ENCODE peak calls at places on chromosome 9, in ten cellular contexts. C is tibial artery; L is PC-3; E is choroid plexus epithelial cell; K is GM12864; A is HFFc6; X is CD8-positive, alpha-beta T cell; P is endodermal cell; Z is breast epithelium; R is GM10248. D is an unnamed sample.

GRCh38 chr9:5557606-5558587 is 47.6 kb downstream of the PDCD1LG2 start:
- DNase-seq in A (no peak), X (peak; percentile 12), R (peak; percentile 42), K (peak; percentile 57), C (peak; percentile 31), E (no peak), Z (no peak), P (no peak), L (no peak), D (no peak)

GRCh38 chr9:124261787-124262595 is 4.2 kb downstream of the NEK6 start:
- DNase-seq in R (no peak), E (peak; percentile 19), A (no peak), P (no peak), L (no peak), Z (no peak), K (no peak), X (no peak), C (no peak), D (no peak)

GRCh38 chr9:126499005-126499910 is 114.5 kb upstream of the LMX1B start:
- DNase-seq in K (no peak), Z (no peak), C (no peak), E (peak; percentile 48), A (no peak), L (peak; percentile 57), R (peak; percentile 74), X (no peak), P (peak; percentile 85), D (no peak)

GRCh38 chr9:124699575-124699974 is 71.5 kb downstream of the NR6A1 start:
- DNase-seq in K (no peak), E (no peak), A (no peak), P (no peak), Z (no peak), R (no peak), L (no peak), X (no peak), C (no peak), D (no peak)

GRCh38 chr9:109986423-109987055 is 206.5 kb downstream of the PALM2AKAP2 start:
- DNase-seq in K (no peak), A (peak; percentile 93), P (no peak), Z (no peak), L (peak; percentile 69), E (peak; percentile 96), C (no peak), R (no peak), X (no peak), D (peak; percentile 93)

GRCh38 chr9:124266139-124266825 is 8.5 kb downstream of the NEK6 start:
- DNase-seq in X (no peak), A (peak; percentile 53), P (no peak), Z (no peak), L (no peak), R (no peak), E (no peak), K (no peak), C (no peak), D (no peak)

GRCh38 chr9:89523948-89524347 is 26.0 kb upstream of the SEMA4D start:
- DNase-seq in A (no peak), Z (no peak), C (no peak), E (no peak), K (no peak), P (no peak), R (no peak), L (no peak), X (no peak), D (no peak)

GRCh38 chr9:73200694-73201432 is 49.2 kb downstream of the ANXA1 start:
- DNase-seq in P (no peak), L (peak; percentile 68), Z (no peak), K (no peak), A (peak; percentile 36), E (peak; percentile 63), C (no peak), X (no peak), R (peak; percentile 12), D (no peak)

GRCh38 chr9:109143881-109144562 is 23.0 kb downstream of the FRRS1L start:
- DNase-seq in R (peak; percentile 62), L (peak; percentile 61), A (peak; percentile 35), C (no peak), E (peak; percentile 47), P (no peak), K (no peak), Z (no peak), X (no peak), D (no peak)

GRCh38 chr9:134033516-134034214 is 8.4 kb downstream of the BRD3OS start:
- DNase-seq in P (no peak), K (no peak), Z (no peak), R (no peak), E (no peak), C (no peak), X (no peak), A (no peak), L (no peak), D (no peak)

GRCh38 chr9:85516976-85517637 is 224.6 kb downstream of the AGTPBP1 start:
- DNase-seq in X (no peak), E (no peak), K (no peak), P (no peak), R (no peak), L (peak; percentile 60), Z (no peak), A (no peak), C (no peak), D (no peak)

GRCh38 chr9:38417003-38417965 is 7.0 kb downstream of the IGFBPL1 start:
- DNase-seq in E (peak; percentile 23), P (peak; percentile 95), X (no peak), R (peak; percentile 52), C (no peak), Z (no peak), A (no peak), L (peak; percentile 53), K (no peak), D (no peak)

GRCh38 chr9:37966443-37967271 is 62.7 kb upstream of the SLC25A51 start:
- DNase-seq in X (no peak), Z (no peak), R (no peak), K (no peak), C (no peak), E (peak; percentile 44), L (no peak), A (no peak), P (no peak), D (no peak)

GRCh38 chr9:36855443-36856315 is 178.4 kb downstream of the PAX5 start:
- DNase-seq in A (no peak), E (peak; percentile 7), Z (no peak), X (no peak), K (no peak), C (no peak), P (peak; percentile 91), R (peak; percentile 67), L (peak; percentile 57), D (no peak)
- TF ChIP-seq CTCF in A (peak; percentile 44), E (peak; percentile 37), Z (no peak), X (no peak), K (peak; percentile 67), C (no peak), P (peak; percentile 81), R (peak; percentile 17), L (peak; percentile 52), D (peak; percentile 26)

GRCh38 chr9:128992995-128993394 is 35.1 kb downstream of the SH3GLB2 start:
- DNase-seq in Z (no peak), R (no peak), A (no peak), K (no peak), E (peak; percentile 43), L (peak; percentile 12), C (no peak), X (no peak), P (peak; percentile 70), D (no peak)
- TF ChIP-seq CTCF in Z (no peak), R (peak; percentile 25), A (peak; percentile 53), K (peak; percentile 15), E (peak; percentile 57), L (peak; percentile 39), C (no peak), X (no peak), P (peak; percentile 62), D (peak; percentile 34)

DNA sequence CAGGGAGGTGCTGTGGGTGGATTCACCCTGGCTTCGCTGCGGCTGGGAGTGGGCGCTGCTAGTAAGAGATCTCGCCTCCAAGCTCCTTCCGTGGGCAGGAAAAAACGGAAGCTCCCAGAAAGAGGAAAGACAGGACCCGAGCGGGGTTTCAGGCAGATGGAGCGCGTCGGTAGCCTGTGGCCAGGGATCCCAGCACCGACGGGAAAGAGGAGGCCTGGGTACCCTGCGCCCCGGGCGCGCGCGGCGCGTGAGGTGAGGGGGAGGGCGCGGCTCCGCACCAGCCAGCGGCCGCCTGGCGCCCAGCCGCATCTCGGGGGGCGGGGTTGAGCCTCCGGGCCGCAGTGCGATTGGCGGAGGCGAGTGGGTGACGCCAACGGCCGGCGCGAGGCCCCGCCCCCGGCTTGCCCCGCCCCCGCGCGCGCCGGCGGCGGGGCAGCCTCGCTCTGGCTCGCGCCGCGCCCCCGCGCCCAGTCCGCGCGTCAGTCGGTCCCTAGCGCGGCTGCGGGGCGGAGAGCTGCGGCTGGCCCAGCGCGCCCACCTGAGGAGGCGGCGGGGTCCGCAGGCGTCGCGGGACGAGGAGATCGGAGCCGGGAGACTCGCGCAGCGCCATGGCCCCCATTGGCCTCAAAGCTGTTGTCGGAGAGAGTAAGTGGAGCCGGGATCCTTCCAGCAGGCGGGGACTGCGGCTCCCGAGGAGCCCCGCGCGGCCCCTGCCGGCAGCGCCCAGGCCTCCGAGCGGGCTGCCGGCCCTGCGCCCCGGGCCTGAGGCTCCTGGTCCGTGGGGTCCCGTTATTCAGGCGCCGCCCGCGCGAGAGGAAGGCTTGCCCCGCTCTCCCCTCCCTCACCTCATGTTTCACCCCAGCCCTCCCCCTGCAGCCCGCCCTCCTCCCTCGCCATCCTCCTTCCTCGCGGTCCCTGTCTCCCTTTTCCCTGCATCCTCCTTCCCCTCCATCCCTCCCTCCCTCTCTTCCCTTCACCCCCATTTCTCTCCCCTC is at the start of gene STXBP1:
- DNase-seq in X (peak; percentile 70), C (peak; percentile 81), Z (peak; percentile 80), P (peak; percentile 95), L (peak; percentile 82), A (peak; percentile 48), R (peak; percentile 98), K (peak; percentile 22), E (peak; percentile 81), D (no peak)
- TF ChIP-seq CTCF in X (no peak), C (no peak), Z (no peak), P (peak; percentile 50), L (no peak), A (peak; percentile 43), R (no peak), K (no peak), E (peak; percentile 33), D (peak; percentile 11)

GRCh38 chr9:129007035-129007765 is 20.9 kb downstream of the SH3GLB2 start:
- DNase-seq in C (peak; percentile 65), A (no peak), X (no peak), K (no peak), R (no peak), E (no peak), P (no peak), Z (no peak), L (no peak), D (no peak)
- TF ChIP-seq CTCF in C (no peak), A (peak; percentile 50), X (no peak), K (no peak), R (no peak), E (no peak), P (peak; percentile 23), Z (no peak), L (peak; percentile 8), D (no peak)